ENCODE peak calls at places on chromosomes 3 and 15, in nine cellular contexts. One of them, this sample, is unnamed.

GRCh38 chr3:46950177-46950576 is 26.4 kb downstream of the CCDC12 start:
- DNase-seq in psoas muscle: no peak
- DNase-seq in left lung: no peak
- DNase-seq in fibroblast of lung: no peak
- DNase-seq in BE2C: no peak
- DNase-seq in AG09309: no peak
- DNase-seq in stomach: no peak
- DNase-seq in activated CD8-positive, alpha-beta T cell treated with anti-CD3 and anti-CD28 coated beads for 36 hours: no peak
- DNase-seq in fibroblast of the aortic adventitia: no peak
- DNase-seq in this sample: no peak

GRCh38 chr3:172221550-172221949 is 182.2 kb downstream of the FNDC3B start:
- DNase-seq in left lung: no peak
- DNase-seq in BE2C: no peak
- DNase-seq in activated CD8-positive, alpha-beta T cell treated with anti-CD3 and anti-CD28 coated beads for 36 hours: no peak
- DNase-seq in stomach: no peak
- DNase-seq in AG09309: peak
- DNase-seq in fibroblast of the aortic adventitia: peak
- DNase-seq in fibroblast of lung: peak
- DNase-seq in psoas muscle: no peak
- DNase-seq in this sample: no peak

GRCh38 chr3:16050641-16051467 is 123.6 kb upstream of the GALNT15 start:
- DNase-seq in stomach: no peak
- DNase-seq in fibroblast of the aortic adventitia: no peak
- DNase-seq in BE2C: no peak
- DNase-seq in activated CD8-positive, alpha-beta T cell treated with anti-CD3 and anti-CD28 coated beads for 36 hours: no peak
- DNase-seq in psoas muscle: no peak
- DNase-seq in fibroblast of lung: no peak
- DNase-seq in left lung: no peak
- DNase-seq in AG09309: no peak
- DNase-seq in this sample: no peak

GRCh38 chr3:114178770-114179368 is at the start of gene DRD3:
- DNase-seq in fibroblast of the aortic adventitia: peak
- DNase-seq in fibroblast of lung: peak
- DNase-seq in left lung: no peak
- DNase-seq in psoas muscle: no peak
- DNase-seq in stomach: no peak
- DNase-seq in BE2C: no peak
- DNase-seq in AG09309: no peak
- DNase-seq in activated CD8-positive, alpha-beta T cell treated with anti-CD3 and anti-CD28 coated beads for 36 hours: peak
- DNase-seq in this sample: no peak

GRCh38 chr3:58658508-58658907 is 8.1 kb downstream of the FAM3D start:
- DNase-seq in stomach: no peak
- DNase-seq in fibroblast of the aortic adventitia: no peak
- DNase-seq in psoas muscle: no peak
- DNase-seq in activated CD8-positive, alpha-beta T cell treated with anti-CD3 and anti-CD28 coated beads for 36 hours: no peak
- DNase-seq in fibroblast of lung: no peak
- DNase-seq in left lung: no peak
- DNase-seq in BE2C: no peak
- DNase-seq in AG09309: no peak
- DNase-seq in this sample: no peak

GRCh38 chr15:62732078-62732477 is 310.5 kb upstream of the TPM1 start:
- DNase-seq in stomach: no peak
- DNase-seq in AG09309: peak
- DNase-seq in fibroblast of lung: peak
- DNase-seq in BE2C: no peak
- DNase-seq in activated CD8-positive, alpha-beta T cell treated with anti-CD3 and anti-CD28 coated beads for 36 hours: no peak
- DNase-seq in psoas muscle: no peak
- DNase-seq in left lung: no peak
- DNase-seq in fibroblast of the aortic adventitia: peak
- DNase-seq in this sample: no peak

GRCh38 chr3:186789554-186790260 is 6.3 kb downstream of the EIF4A2 start:
- DNase-seq in BE2C: no peak
- DNase-seq in psoas muscle: no peak
- DNase-seq in fibroblast of lung: no peak
- DNase-seq in left lung: no peak
- DNase-seq in AG09309: no peak
- DNase-seq in fibroblast of the aortic adventitia: peak
- DNase-seq in stomach: no peak
- DNase-seq in activated CD8-positive, alpha-beta T cell treated with anti-CD3 and anti-CD28 coated beads for 36 hours: no peak
- DNase-seq in this sample: no peak

GRCh38 chr3:79081285-79081684 is 686.5 kb downstream of the ROBO1 start:
- DNase-seq in fibroblast of the aortic adventitia: no peak
- DNase-seq in stomach: no peak
- DNase-seq in fibroblast of lung: no peak
- DNase-seq in BE2C: no peak
- DNase-seq in psoas muscle: no peak
- DNase-seq in AG09309: no peak
- DNase-seq in left lung: no peak
- DNase-seq in activated CD8-positive, alpha-beta T cell treated with anti-CD3 and anti-CD28 coated beads for 36 hours: no peak
- DNase-seq in this sample: no peak

GRCh38 chr3:75101329-75102147 is 487.1 kb upstream of the CNTN3 start:
- DNase-seq in psoas muscle: no peak
- DNase-seq in left lung: peak
- DNase-seq in fibroblast of lung: no peak
- DNase-seq in fibroblast of the aortic adventitia: no peak
- DNase-seq in stomach: no peak
- DNase-seq in AG09309: no peak
- DNase-seq in BE2C: no peak
- DNase-seq in activated CD8-positive, alpha-beta T cell treated with anti-CD3 and anti-CD28 coated beads for 36 hours: no peak
- DNase-seq in this sample: no peak

GRCh38 chr15:63915888-63916731 is 82.4 kb upstream of the HERC1 start:
- DNase-seq in psoas muscle: no peak
- DNase-seq in fibroblast of the aortic adventitia: peak
- DNase-seq in BE2C: no peak
- DNase-seq in fibroblast of lung: peak
- DNase-seq in left lung: no peak
- DNase-seq in stomach: no peak
- DNase-seq in AG09309: no peak
- DNase-seq in activated CD8-positive, alpha-beta T cell treated with anti-CD3 and anti-CD28 coated beads for 36 hours: no peak
- DNase-seq in this sample: no peak

GRCh38 chr3:124778061-124778460 is 47.8 kb downstream of the UMPS start:
- DNase-seq in AG09309: no peak
- DNase-seq in BE2C: no peak
- DNase-seq in activated CD8-positive, alpha-beta T cell treated with anti-CD3 and anti-CD28 coated beads for 36 hours: no peak
- DNase-seq in left lung: no peak
- DNase-seq in stomach: no peak
- DNase-seq in fibroblast of lung: no peak
- DNase-seq in fibroblast of the aortic adventitia: no peak
- DNase-seq in psoas muscle: no peak
- DNase-seq in this sample: no peak

GRCh38 chr3:124774841-124775402 is 44.7 kb downstream of the UMPS start:
- DNase-seq in AG09309: no peak
- DNase-seq in fibroblast of the aortic adventitia: no peak
- DNase-seq in fibroblast of lung: no peak
- DNase-seq in activated CD8-positive, alpha-beta T cell treated with anti-CD3 and anti-CD28 coated beads for 36 hours: no peak
- DNase-seq in psoas muscle: no peak
- DNase-seq in stomach: no peak
- DNase-seq in left lung: no peak
- DNase-seq in BE2C: no peak
- DNase-seq in this sample: no peak

GRCh38 chr3:124779116-124779515 is 48.9 kb downstream of the UMPS start:
- DNase-seq in stomach: no peak
- DNase-seq in AG09309: no peak
- DNase-seq in fibroblast of lung: no peak
- DNase-seq in psoas muscle: no peak
- DNase-seq in fibroblast of the aortic adventitia: no peak
- DNase-seq in BE2C: no peak
- DNase-seq in activated CD8-positive, alpha-beta T cell treated with anti-CD3 and anti-CD28 coated beads for 36 hours: no peak
- DNase-seq in left lung: no peak
- DNase-seq in this sample: no peak

GRCh38 chr3:124775776-124776336 is 45.6 kb downstream of the UMPS start:
- DNase-seq in fibroblast of the aortic adventitia: no peak
- DNase-seq in activated CD8-positive, alpha-beta T cell treated with anti-CD3 and anti-CD28 coated beads for 36 hours: no peak
- DNase-seq in AG09309: no peak
- DNase-seq in stomach: no peak
- DNase-seq in BE2C: no peak
- DNase-seq in fibroblast of lung: no peak
- DNase-seq in psoas muscle: no peak
- DNase-seq in left lung: no peak
- DNase-seq in this sample: no peak

DNA sequence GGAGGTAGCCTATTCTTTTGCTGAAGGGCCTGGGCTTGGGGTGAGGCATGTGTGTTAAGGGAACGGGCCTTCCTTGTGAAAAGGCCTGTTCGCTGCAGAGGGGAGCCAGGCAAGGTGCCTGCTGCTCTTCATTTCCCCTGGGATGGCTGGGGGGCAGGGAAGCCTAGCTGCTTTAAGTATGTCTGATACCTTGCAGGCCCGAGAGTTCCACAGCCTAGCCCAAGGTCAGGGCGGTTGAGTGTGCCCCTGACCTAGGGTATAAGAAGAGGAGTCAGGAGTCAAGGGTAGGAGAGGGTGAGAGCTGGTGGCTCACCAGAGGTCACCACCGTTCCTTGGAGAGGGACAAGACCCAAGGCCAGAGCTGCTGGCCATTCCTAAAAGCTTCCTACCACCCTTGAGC is 46.6 kb downstream of the UMPS start:
- DNase-seq in psoas muscle: no peak
- DNase-seq in fibroblast of lung: no peak
- DNase-seq in left lung: no peak
- DNase-seq in AG09309: no peak
- DNase-seq in activated CD8-positive, alpha-beta T cell treated with anti-CD3 and anti-CD28 coated beads for 36 hours: no peak
- DNase-seq in stomach: no peak
- DNase-seq in fibroblast of the aortic adventitia: no peak
- DNase-seq in BE2C: no peak
- DNase-seq in this sample: no peak
- TF ChIP-seq CTCF in psoas muscle: no peak
- TF ChIP-seq CTCF in fibroblast of lung: no peak
- TF ChIP-seq CTCF in left lung: no peak
- TF ChIP-seq CTCF in AG09309: no peak
- TF ChIP-seq CTCF in activated CD8-positive, alpha-beta T cell treated with anti-CD3 and anti-CD28 coated beads for 36 hours: no peak
- TF ChIP-seq CTCF in stomach: no peak
- TF ChIP-seq CTCF in fibroblast of the aortic adventitia: no peak
- TF ChIP-seq CTCF in BE2C: no peak
- TF ChIP-seq CTCF in this sample: no peak

GRCh38 chr3:190883973-190884832 is 21.7 kb upstream of the GMNC start:
- DNase-seq in stomach: peak
- DNase-seq in fibroblast of the aortic adventitia: peak
- DNase-seq in BE2C: peak
- DNase-seq in fibroblast of lung: peak
- DNase-seq in AG09309: peak
- DNase-seq in left lung: no peak
- DNase-seq in psoas muscle: no peak
- DNase-seq in activated CD8-positive, alpha-beta T cell treated with anti-CD3 and anti-CD28 coated beads for 36 hours: peak
- DNase-seq in this sample: no peak
- TF ChIP-seq CTCF in stomach: peak
- TF ChIP-seq CTCF in fibroblast of the aortic adventitia: peak
- TF ChIP-seq CTCF in BE2C: peak
- TF ChIP-seq CTCF in fibroblast of lung: peak
- TF ChIP-seq CTCF in AG09309: peak
- TF ChIP-seq CTCF in left lung: peak
- TF ChIP-seq CTCF in psoas muscle: peak
- TF ChIP-seq CTCF in activated CD8-positive, alpha-beta T cell treated with anti-CD3 and anti-CD28 coated beads for 36 hours: peak
- TF ChIP-seq CTCF in this sample: peak

GRCh38 chr15:80662756-80663553 is 32.2 kb upstream of the ABHD17C start:
- DNase-seq in activated CD8-positive, alpha-beta T cell treated with anti-CD3 and anti-CD28 coated beads for 36 hours: no peak
- DNase-seq in left lung: no peak
- DNase-seq in BE2C: no peak
- DNase-seq in AG09309: no peak
- DNase-seq in fibroblast of the aortic adventitia: no peak
- DNase-seq in fibroblast of lung: no peak
- DNase-seq in psoas muscle: no peak
- DNase-seq in stomach: no peak
- DNase-seq in this sample: no peak

GRCh38 chr15:80662129-80662528 is 33.0 kb upstream of the ABHD17C start:
- DNase-seq in fibroblast of the aortic adventitia: peak
- DNase-seq in fibroblast of lung: no peak
- DNase-seq in psoas muscle: no peak
- DNase-seq in activated CD8-positive, alpha-beta T cell treated with anti-CD3 and anti-CD28 coated beads for 36 hours: no peak
- DNase-seq in BE2C: no peak
- DNase-seq in stomach: no peak
- DNase-seq in AG09309: no peak
- DNase-seq in left lung: no peak
- DNase-seq in this sample: no peak

GRCh38 chr15:80665151-80665550 is 30.0 kb upstream of the ABHD17C start:
- DNase-seq in activated CD8-positive, alpha-beta T cell treated with anti-CD3 and anti-CD28 coated beads for 36 hours: no peak
- DNase-seq in left lung: no peak
- DNase-seq in psoas muscle: no peak
- DNase-seq in stomach: no peak
- DNase-seq in fibroblast of lung: no peak
- DNase-seq in BE2C: no peak
- DNase-seq in fibroblast of the aortic adventitia: no peak
- DNase-seq in AG09309: no peak
- DNase-seq in this sample: no peak

GRCh38 chr15:80659375-80659774 is 35.7 kb upstream of the ABHD17C start:
- DNase-seq in fibroblast of the aortic adventitia: peak
- DNase-seq in AG09309: no peak
- DNase-seq in stomach: no peak
- DNase-seq in left lung: no peak
- DNase-seq in activated CD8-positive, alpha-beta T cell treated with anti-CD3 and anti-CD28 coated beads for 36 hours: no peak
- DNase-seq in BE2C: no peak
- DNase-seq in psoas muscle: no peak
- DNase-seq in fibroblast of lung: no peak
- DNase-seq in this sample: no peak

GRCh38 chr15:80660114-80660513 is 35.0 kb upstream of the ABHD17C start:
- DNase-seq in left lung: no peak
- DNase-seq in AG09309: no peak
- DNase-seq in fibroblast of the aortic adventitia: peak
- DNase-seq in stomach: peak
- DNase-seq in BE2C: peak
- DNase-seq in fibroblast of lung: peak
- DNase-seq in psoas muscle: no peak
- DNase-seq in activated CD8-positive, alpha-beta T cell treated with anti-CD3 and anti-CD28 coated beads for 36 hours: no peak
- DNase-seq in this sample: no peak
- TF ChIP-seq CTCF in left lung: peak
- TF ChIP-seq CTCF in AG09309: peak
- TF ChIP-seq CTCF in fibroblast of the aortic adventitia: peak
- TF ChIP-seq CTCF in stomach: peak
- TF ChIP-seq CTCF in BE2C: peak
- TF ChIP-seq CTCF in fibroblast of lung: peak
- TF ChIP-seq CTCF in psoas muscle: peak
- TF ChIP-seq CTCF in activated CD8-positive, alpha-beta T cell treated with anti-CD3 and anti-CD28 coated beads for 36 hours: no peak
- TF ChIP-seq CTCF in this sample: peak

GRCh38 chr15:80619677-80620076 is 75.4 kb upstream of the ABHD17C start:
- DNase-seq in left lung: no peak
- DNase-seq in AG09309: no peak
- DNase-seq in BE2C: no peak
- DNase-seq in activated CD8-positive, alpha-beta T cell treated with anti-CD3 and anti-CD28 coated beads for 36 hours: no peak
- DNase-seq in stomach: no peak
- DNase-seq in fibroblast of lung: peak
- DNase-seq in fibroblast of the aortic adventitia: peak
- DNase-seq in psoas muscle: no peak
- DNase-seq in this sample: no peak
- TF ChIP-seq CTCF in left lung: no peak
- TF ChIP-seq CTCF in AG09309: peak
- TF ChIP-seq CTCF in BE2C: peak
- TF ChIP-seq CTCF in activated CD8-positive, alpha-beta T cell treated with anti-CD3 and anti-CD28 coated beads for 36 hours: no peak
- TF ChIP-seq CTCF in stomach: peak
- TF ChIP-seq CTCF in fibroblast of lung: peak
- TF ChIP-seq CTCF in fibroblast of the aortic adventitia: peak
- TF ChIP-seq CTCF in psoas muscle: peak
- TF ChIP-seq CTCF in this sample: peak

This sample was measured in chondrocyte.